ENCODE peak calls at places on chromosome 18, in ten cellular contexts. One of them, this sample, is unnamed.

GRCh38 chr18:24976502-24976901 is 375.5 kb downstream of the ZNF521 start:
- DNase-seq in naive thymus-derived CD8-positive, alpha-beta T cell: no peak
- DNase-seq in GM23338: no peak
- DNase-seq in activated T-cell treated with anti-CD3 and anti-CD28 coated beads for 4 hours: no peak
- DNase-seq in type B pancreatic cell: no peak
- DNase-seq in HFF-Myc: no peak
- DNase-seq in GM10248: no peak
- DNase-seq in NCI-H1694: no peak
- DNase-seq in midbrain: no peak
- DNase-seq in ureter: no peak
- DNase-seq in this sample: no peak

GRCh38 chr18:22422909-22423548 is 5.3 kb upstream of the CTAGE1 start:
- DNase-seq in naive thymus-derived CD8-positive, alpha-beta T cell: no peak
- DNase-seq in GM23338: no peak
- DNase-seq in activated T-cell treated with anti-CD3 and anti-CD28 coated beads for 4 hours: no peak
- DNase-seq in type B pancreatic cell: no peak
- DNase-seq in HFF-Myc: no peak
- DNase-seq in GM10248: no peak
- DNase-seq in NCI-H1694: no peak
- DNase-seq in midbrain: no peak
- DNase-seq in ureter: no peak
- DNase-seq in this sample: no peak

GRCh38 chr18:60174832-60175231 is 197.7 kb downstream of the MC4R start:
- DNase-seq in naive thymus-derived CD8-positive, alpha-beta T cell: no peak
- DNase-seq in GM23338: no peak
- DNase-seq in activated T-cell treated with anti-CD3 and anti-CD28 coated beads for 4 hours: no peak
- DNase-seq in type B pancreatic cell: no peak
- DNase-seq in HFF-Myc: no peak
- DNase-seq in GM10248: no peak
- DNase-seq in NCI-H1694: no peak
- DNase-seq in midbrain: no peak
- DNase-seq in ureter: no peak
- DNase-seq in this sample: no peak

GRCh38 chr18:9974279-9974915 is 60.6 kb downstream of the VAPA start:
- DNase-seq in naive thymus-derived CD8-positive, alpha-beta T cell: no peak
- DNase-seq in GM23338: no peak
- DNase-seq in activated T-cell treated with anti-CD3 and anti-CD28 coated beads for 4 hours: no peak
- DNase-seq in type B pancreatic cell: no peak
- DNase-seq in HFF-Myc: no peak
- DNase-seq in GM10248: no peak
- DNase-seq in NCI-H1694: no peak
- DNase-seq in midbrain: no peak
- DNase-seq in ureter: no peak
- DNase-seq in this sample: no peak

GRCh38 chr18:51009071-51009470 is 20.9 kb upstream of the SMAD4 start:
- DNase-seq in naive thymus-derived CD8-positive, alpha-beta T cell: no peak
- DNase-seq in GM23338: no peak
- DNase-seq in activated T-cell treated with anti-CD3 and anti-CD28 coated beads for 4 hours: no peak
- DNase-seq in type B pancreatic cell: no peak
- DNase-seq in HFF-Myc: no peak
- DNase-seq in GM10248: no peak
- DNase-seq in NCI-H1694: no peak
- DNase-seq in midbrain: no peak
- DNase-seq in ureter: no peak
- DNase-seq in this sample: no peak

GRCh38 chr18:55910328-55910727 is 322.3 kb upstream of the TCF4 start:
- DNase-seq in naive thymus-derived CD8-positive, alpha-beta T cell: no peak
- DNase-seq in GM23338: no peak
- DNase-seq in activated T-cell treated with anti-CD3 and anti-CD28 coated beads for 4 hours: no peak
- DNase-seq in type B pancreatic cell: no peak
- DNase-seq in HFF-Myc: no peak
- DNase-seq in GM10248: no peak
- DNase-seq in NCI-H1694: no peak
- DNase-seq in midbrain: no peak
- DNase-seq in ureter: no peak
- DNase-seq in this sample: no peak

GRCh38 chr18:3368193-3368592 is 81.8 kb upstream of the TGIF1 start:
- DNase-seq in naive thymus-derived CD8-positive, alpha-beta T cell: no peak
- DNase-seq in GM23338: no peak
- DNase-seq in activated T-cell treated with anti-CD3 and anti-CD28 coated beads for 4 hours: no peak
- DNase-seq in type B pancreatic cell: no peak
- DNase-seq in HFF-Myc: no peak
- DNase-seq in GM10248: no peak
- DNase-seq in NCI-H1694: no peak
- DNase-seq in midbrain: no peak
- DNase-seq in ureter: no peak
- DNase-seq in this sample: no peak

GRCh38 chr18:3281456-3282400 is 19.8 kb downstream of the MYL12B start:
- DNase-seq in naive thymus-derived CD8-positive, alpha-beta T cell: peak
- DNase-seq in GM23338: peak
- DNase-seq in activated T-cell treated with anti-CD3 and anti-CD28 coated beads for 4 hours: no peak
- DNase-seq in type B pancreatic cell: no peak
- DNase-seq in HFF-Myc: peak
- DNase-seq in GM10248: peak
- DNase-seq in NCI-H1694: peak
- DNase-seq in midbrain: peak
- DNase-seq in ureter: no peak
- DNase-seq in this sample: no peak

GRCh38 chr18:58516514-58517285 is 112.2 kb downstream of the ALPK2 start:
- DNase-seq in naive thymus-derived CD8-positive, alpha-beta T cell: no peak
- DNase-seq in GM23338: no peak
- DNase-seq in activated T-cell treated with anti-CD3 and anti-CD28 coated beads for 4 hours: no peak
- DNase-seq in type B pancreatic cell: no peak
- DNase-seq in HFF-Myc: no peak
- DNase-seq in GM10248: no peak
- DNase-seq in NCI-H1694: no peak
- DNase-seq in midbrain: no peak
- DNase-seq in ureter: peak
- DNase-seq in this sample: no peak

GRCh38 chr18:79806976-79807841 is 9.5 kb downstream of the KCNG2 start:
- DNase-seq in naive thymus-derived CD8-positive, alpha-beta T cell: no peak
- DNase-seq in GM23338: no peak
- DNase-seq in activated T-cell treated with anti-CD3 and anti-CD28 coated beads for 4 hours: no peak
- DNase-seq in type B pancreatic cell: no peak
- DNase-seq in HFF-Myc: no peak
- DNase-seq in GM10248: no peak
- DNase-seq in NCI-H1694: no peak
- DNase-seq in midbrain: no peak
- DNase-seq in ureter: no peak
- DNase-seq in this sample: no peak

GRCh38 chr18:58411323-58411722 is 217.6 kb downstream of the ALPK2 start:
- DNase-seq in naive thymus-derived CD8-positive, alpha-beta T cell: no peak
- DNase-seq in GM23338: no peak
- DNase-seq in activated T-cell treated with anti-CD3 and anti-CD28 coated beads for 4 hours: no peak
- DNase-seq in type B pancreatic cell: no peak
- DNase-seq in HFF-Myc: no peak
- DNase-seq in GM10248: no peak
- DNase-seq in NCI-H1694: no peak
- DNase-seq in midbrain: no peak
- DNase-seq in ureter: no peak
- DNase-seq in this sample: no peak

GRCh38 chr18:36829362-36830140 is 624 bp downstream of the KIAA1328 start:
- DNase-seq in naive thymus-derived CD8-positive, alpha-beta T cell: no peak
- DNase-seq in GM23338: no peak
- DNase-seq in activated T-cell treated with anti-CD3 and anti-CD28 coated beads for 4 hours: no peak
- DNase-seq in type B pancreatic cell: no peak
- DNase-seq in HFF-Myc: no peak
- DNase-seq in GM10248: no peak
- DNase-seq in NCI-H1694: no peak
- DNase-seq in midbrain: peak
- DNase-seq in ureter: peak
- DNase-seq in this sample: peak

GRCh38 chr18:48937869-48938750 is 12.7 kb downstream of the SMAD7 start:
- DNase-seq in naive thymus-derived CD8-positive, alpha-beta T cell: no peak
- DNase-seq in GM23338: no peak
- DNase-seq in activated T-cell treated with anti-CD3 and anti-CD28 coated beads for 4 hours: no peak
- DNase-seq in type B pancreatic cell: no peak
- DNase-seq in HFF-Myc: no peak
- DNase-seq in GM10248: no peak
- DNase-seq in NCI-H1694: no peak
- DNase-seq in midbrain: no peak
- DNase-seq in ureter: no peak
- DNase-seq in this sample: no peak

This sample was measured in natural killer cell treated with Interleukin-12 subunit alpha and Interleukin-12 subunit beta and Interleukin-15 and Interleukin-18, amount 100 ng/mL, for 72 hours.